ENCODE peak calls at places on chromosomes 4 and X, in eight cellular contexts. G is HepG2, R is suprapubic skin, X is GM12878, I is K562, H is A549, D is transverse colon, V is SK-N-SH. N is an unnamed sample.

GRCh38 chrX:70421618-70422017 is 1.5 kb upstream of the GDPD2 start:
- DNase-seq in G (no peak), R (no peak), X (no peak), I (no peak), H (no peak), D (no peak), V (no peak), N (no peak)

GRCh38 chr4:88230953-88231835 is 53.2 kb downstream of the PPM1K start:
- DNase-seq in G (no peak), R (no peak), X (no peak), I (no peak), H (no peak), D (no peak), V (no peak), N (no peak)

GRCh38 chr4:188399834-188400233 is 260.6 kb downstream of the TRIML1 start:
- DNase-seq in G (no peak), R (no peak), X (no peak), I (no peak), H (no peak), D (no peak), V (no peak), N (no peak)

GRCh38 chrX:123405231-123405630 is 221.2 kb downstream of the GRIA3 start:
- DNase-seq in G (no peak), R (no peak), X (no peak), I (no peak), H (no peak), D (no peak), V (no peak), N (no peak)

GRCh38 chr4:183504930-183505555 is at the start of gene ING2:
- DNase-seq in G (peak; percentile 18), R (peak; percentile 82), X (no peak), I (peak; percentile 83), H (peak; percentile 54), D (no peak), V (peak; percentile 89), N (peak; percentile 54)

GRCh38 chrX:113892891-113893290 is 691.0 kb upstream of the HTR2C start:
- DNase-seq in G (no peak), R (no peak), X (no peak), I (no peak), H (no peak), D (no peak), V (no peak), N (no peak)

GRCh38 chrX:47484885-47485284 is 1.9 kb upstream of the ZNF41 start:
- DNase-seq in G (no peak), R (no peak), X (no peak), I (no peak), H (no peak), D (no peak), V (no peak), N (no peak)

GRCh38 chr4:173859091-173859713 is 329.2 kb upstream of the HAND2 start:
- DNase-seq in G (no peak), R (no peak), X (no peak), I (no peak), H (no peak), D (no peak), V (no peak), N (no peak)

GRCh38 chrX:148417934-148418333 is 82.5 kb upstream of the AFF2 start:
- DNase-seq in G (no peak), R (no peak), X (no peak), I (no peak), H (no peak), D (no peak), V (no peak), N (no peak)

GRCh38 chr4:8698341-8699062 is 105.9 kb downstream of the CPZ start:
- DNase-seq in G (no peak), R (no peak), X (no peak), I (no peak), H (no peak), D (peak; percentile 4), V (no peak), N (no peak)

GRCh38 chrX:45472968-45473367 is 272.3 kb upstream of the DIPK2B start:
- DNase-seq in G (no peak), R (no peak), X (no peak), I (no peak), H (no peak), D (no peak), V (no peak), N (no peak)

GRCh38 chrX:86148024-86148511 is at the start of gene DACH2:
- DNase-seq in G (peak; percentile 40), R (peak; percentile 69), X (no peak), I (peak; percentile 25), H (peak; percentile 58), D (peak; percentile 66), V (peak; percentile 78), N (peak; percentile 83)

GRCh38 chr4:138959421-138959820 is 56.2 kb upstream of the NOCT start:
- DNase-seq in G (no peak), R (no peak), X (no peak), I (no peak), H (no peak), D (no peak), V (no peak), N (no peak)

GRCh38 chr4:102564399-102564921 is 63.3 kb downstream of the NFKB1 start:
- DNase-seq in G (no peak), R (no peak), X (peak; percentile 91), I (no peak), H (no peak), D (no peak), V (no peak), N (no peak)

GRCh38 chrX:131762802-131763234 is 218.9 kb downstream of the OR13H1 start:
- DNase-seq in G (no peak), R (no peak), X (peak; percentile 80), I (peak; percentile 34), H (peak; percentile 66), D (peak; percentile 61), V (peak; percentile 50), N (peak; percentile 76)

GRCh38 chrX:11422529-11422857 is 129.3 kb downstream of the AMELX start:
- DNase-seq in G (no peak), R (no peak), X (no peak), I (no peak), H (no peak), D (no peak), V (no peak), N (no peak)

GRCh38 chr4:79917246-79917645 is 155.8 kb downstream of the ANTXR2 start:
- DNase-seq in G (peak; percentile 43), R (no peak), X (peak; percentile 8), I (peak; percentile 47), H (peak; percentile 0), D (peak; percentile 22), V (no peak), N (peak; percentile 22)

GRCh38 chr4:168388890-168389289 is 70.3 kb upstream of the DDX60 start:
- DNase-seq in G (no peak), R (no peak), X (no peak), I (no peak), H (no peak), D (no peak), V (no peak), N (no peak)

GRCh38 chr4:168394556-168394955 is 76.0 kb upstream of the DDX60 start:
- DNase-seq in G (no peak), R (no peak), X (no peak), I (no peak), H (no peak), D (peak; percentile 15), V (no peak), N (no peak)

GRCh38 chr4:168387091-168387490 is 68.5 kb upstream of the DDX60 start:
- DNase-seq in G (no peak), R (no peak), X (no peak), I (no peak), H (no peak), D (no peak), V (no peak), N (no peak)

GRCh38 chr4:168386002-168386401 is 67.5 kb upstream of the DDX60 start:
- DNase-seq in G (no peak), R (no peak), X (no peak), I (no peak), H (no peak), D (no peak), V (no peak), N (no peak)

GRCh38 chr4:168390041-168390440 is 71.5 kb upstream of the DDX60 start:
- DNase-seq in G (no peak), R (no peak), X (no peak), I (no peak), H (no peak), D (no peak), V (no peak), N (no peak)
- TF ChIP-seq EP300 in G (no peak), R (no peak), X (no peak), I (no peak), H (no peak), D (no peak), V (no peak), N (no peak)

GRCh38 chrX:65932173-65933084 is 107.5 kb downstream of the VSIG4 start:
- DNase-seq in G (peak; percentile 1), R (no peak), X (no peak), I (peak; percentile 17), H (no peak), D (peak; percentile 30), V (peak; percentile 9), N (no peak)
- TF ChIP-seq CTCF in G (peak; percentile 50), R (no peak), X (peak; percentile 15), I (peak; percentile 55), H (no peak), D (no peak), V (peak; percentile 26), N (no peak)

DNA sequence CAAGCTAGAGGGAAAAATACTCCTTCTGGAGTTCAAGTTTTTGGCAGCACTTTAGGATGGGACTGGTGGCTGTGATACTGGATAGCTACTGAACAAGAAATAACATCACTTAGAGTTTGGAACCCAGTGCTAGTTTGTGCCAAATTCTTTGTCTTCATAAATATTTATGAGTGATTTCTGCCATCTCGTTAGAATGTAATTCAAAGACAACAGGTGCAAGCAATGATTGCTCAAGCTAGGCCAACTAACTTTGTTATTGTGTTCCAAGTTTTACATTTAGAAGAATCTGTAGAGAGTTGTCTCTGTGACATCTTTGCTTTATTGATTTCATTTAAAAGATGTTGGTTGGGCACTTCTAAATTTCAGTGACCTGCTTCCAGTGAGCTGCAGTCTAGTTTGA is 417.9 kb downstream of the FAT4 start:
- DNase-seq in G (no peak), R (no peak), X (no peak), I (no peak), H (no peak), D (no peak), V (no peak), N (no peak)
- H3K4me1 ChIP-seq in G (peaks cover 19% of the 10 kb centered on the region), R (no peaks in the 10 kb centered on the region), X (no peaks in the 10 kb centered on the region), I (no peaks in the 10 kb centered on the region), H (peaks cover 59% of the 10 kb centered on the region), D (no peaks in the 10 kb centered on the region), V (peaks cover 18% of the 10 kb centered on the region), N (peaks cover 2% of the 10 kb centered on the region)

GRCh38 chr4:150033937-150034336 is 44.3 kb upstream of the DCLK2 start:
- DNase-seq in G (no peak), R (no peak), X (no peak), I (no peak), H (no peak), D (peak; percentile 53), V (no peak), N (no peak)
- TF ChIP-seq EP300 in G (no peak), R (no peak), X (no peak), I (no peak), H (no peak), D (no peak), V (no peak), N (no peak)

DNA sequence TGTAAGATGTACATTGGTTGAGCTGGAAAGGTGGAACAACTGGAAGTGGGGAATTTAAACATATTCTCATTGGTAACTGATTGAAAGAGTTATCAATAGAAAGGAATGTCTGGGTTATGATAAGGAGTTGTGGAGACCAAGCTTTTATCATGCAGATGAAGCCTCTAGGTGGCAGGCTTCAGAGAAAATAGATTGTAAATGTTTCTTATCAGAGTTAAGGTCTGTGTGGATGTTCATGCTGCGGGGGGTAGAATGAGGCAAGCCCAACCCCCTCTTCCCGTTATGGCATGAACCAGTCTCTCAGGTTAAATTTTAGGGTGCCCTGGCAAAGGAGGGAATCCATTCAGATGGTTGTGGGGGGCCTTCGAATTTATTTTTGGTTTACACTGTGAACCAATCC is 16.0 kb downstream of the ARSD start:
- DNase-seq in G (no peak), R (no peak), X (no peak), I (no peak), H (no peak), D (no peak), V (no peak), N (no peak)
- TF ChIP-seq CTCF in G (peak; percentile 21), R (no peak), X (no peak), I (no peak), H (peak; percentile 34), D (no peak), V (peak; percentile 41), N (no peak)

N was measured in ovary.